ENCODE peak calls at places on chromosomes 16 and 17, in seven cellular contexts. One of them, this sample, is unnamed.

GRCh38 chr16:22764662-22765302 is 49.2 kb upstream of the HS3ST2 start:
- DNase-seq in stimulated activated CD8-positive, alpha-beta memory T cell treated with anti-CD3 and anti-CD28 coated beads, Interleukin-7, amount 100 ng/mL, for 4 hours: no peak
- DNase-seq in body of pancreas: no peak
- DNase-seq in NCI-H2081: no peak
- DNase-seq in HCT116: no peak
- DNase-seq in GM10248: no peak
- DNase-seq in activated T-helper 1 cell treated with anti-CD3 and anti-CD28 coated beads, Interleukin-12 subunit alpha, Interleukin-12 subunit beta, Interleukin-2, Interleukin-4 antibody, amounts not matched to agents 30 ng/mL and 10 ng/mL and 1 ng/mL, durations not matched to agents 14 hours and 24 hours and 36 hours: no peak
- DNase-seq in this sample: no peak

GRCh38 chr17:75877752-75878173 is 618 bp downstream of the TRIM47 start:
- DNase-seq in stimulated activated CD8-positive, alpha-beta memory T cell treated with anti-CD3 and anti-CD28 coated beads, Interleukin-7, amount 100 ng/mL, for 4 hours: no peak
- DNase-seq in body of pancreas: peak; percentile 71
- DNase-seq in NCI-H2081: peak; percentile 74
- DNase-seq in HCT116: no peak
- DNase-seq in GM10248: peak; percentile 73
- DNase-seq in activated T-helper 1 cell treated with anti-CD3 and anti-CD28 coated beads, Interleukin-12 subunit alpha, Interleukin-12 subunit beta, Interleukin-2, Interleukin-4 antibody, amounts not matched to agents 30 ng/mL and 10 ng/mL and 1 ng/mL, durations not matched to agents 14 hours and 24 hours and 36 hours: peak; percentile 71
- DNase-seq in this sample: peak; percentile 68

GRCh38 chr16:12646490-12647274 is 157.0 kb downstream of the CPPED1 start:
- DNase-seq in stimulated activated CD8-positive, alpha-beta memory T cell treated with anti-CD3 and anti-CD28 coated beads, Interleukin-7, amount 100 ng/mL, for 4 hours: no peak
- DNase-seq in body of pancreas: no peak
- DNase-seq in NCI-H2081: no peak
- DNase-seq in HCT116: no peak
- DNase-seq in GM10248: no peak
- DNase-seq in activated T-helper 1 cell treated with anti-CD3 and anti-CD28 coated beads, Interleukin-12 subunit alpha, Interleukin-12 subunit beta, Interleukin-2, Interleukin-4 antibody, amounts not matched to agents 30 ng/mL and 10 ng/mL and 1 ng/mL, durations not matched to agents 14 hours and 24 hours and 36 hours: peak; percentile 26
- DNase-seq in this sample: peak; percentile 14

GRCh38 chr17:42180922-42181850 is at the start of gene KCNH4:
- DNase-seq in stimulated activated CD8-positive, alpha-beta memory T cell treated with anti-CD3 and anti-CD28 coated beads, Interleukin-7, amount 100 ng/mL, for 4 hours: peak; percentile 83
- DNase-seq in body of pancreas: peak; percentile 69
- DNase-seq in NCI-H2081: peak; percentile 89
- DNase-seq in HCT116: peak; percentile 34
- DNase-seq in GM10248: peak; percentile 93
- DNase-seq in activated T-helper 1 cell treated with anti-CD3 and anti-CD28 coated beads, Interleukin-12 subunit alpha, Interleukin-12 subunit beta, Interleukin-2, Interleukin-4 antibody, amounts not matched to agents 30 ng/mL and 10 ng/mL and 1 ng/mL, durations not matched to agents 14 hours and 24 hours and 36 hours: peak; percentile 88
- DNase-seq in this sample: peak; percentile 52

GRCh38 chr16:23079683-23080221 is 69.5 kb downstream of the USP31 start:
- DNase-seq in stimulated activated CD8-positive, alpha-beta memory T cell treated with anti-CD3 and anti-CD28 coated beads, Interleukin-7, amount 100 ng/mL, for 4 hours: no peak
- DNase-seq in body of pancreas: no peak
- DNase-seq in NCI-H2081: peak; percentile 47
- DNase-seq in HCT116: no peak
- DNase-seq in GM10248: no peak
- DNase-seq in activated T-helper 1 cell treated with anti-CD3 and anti-CD28 coated beads, Interleukin-12 subunit alpha, Interleukin-12 subunit beta, Interleukin-2, Interleukin-4 antibody, amounts not matched to agents 30 ng/mL and 10 ng/mL and 1 ng/mL, durations not matched to agents 14 hours and 24 hours and 36 hours: no peak
- DNase-seq in this sample: no peak

GRCh38 chr17:336110-337021 is 16.2 kb downstream of the RPH3AL start:
- DNase-seq in stimulated activated CD8-positive, alpha-beta memory T cell treated with anti-CD3 and anti-CD28 coated beads, Interleukin-7, amount 100 ng/mL, for 4 hours: no peak
- DNase-seq in body of pancreas: peak; percentile 81
- DNase-seq in NCI-H2081: peak; percentile 28
- DNase-seq in HCT116: no peak
- DNase-seq in GM10248: no peak
- DNase-seq in activated T-helper 1 cell treated with anti-CD3 and anti-CD28 coated beads, Interleukin-12 subunit alpha, Interleukin-12 subunit beta, Interleukin-2, Interleukin-4 antibody, amounts not matched to agents 30 ng/mL and 10 ng/mL and 1 ng/mL, durations not matched to agents 14 hours and 24 hours and 36 hours: no peak
- DNase-seq in this sample: peak; percentile 44

GRCh38 chr16:74877706-74878105 is 103.1 kb upstream of the FA2H start:
- DNase-seq in stimulated activated CD8-positive, alpha-beta memory T cell treated with anti-CD3 and anti-CD28 coated beads, Interleukin-7, amount 100 ng/mL, for 4 hours: no peak
- DNase-seq in body of pancreas: no peak
- DNase-seq in NCI-H2081: no peak
- DNase-seq in HCT116: no peak
- DNase-seq in GM10248: no peak
- DNase-seq in activated T-helper 1 cell treated with anti-CD3 and anti-CD28 coated beads, Interleukin-12 subunit alpha, Interleukin-12 subunit beta, Interleukin-2, Interleukin-4 antibody, amounts not matched to agents 30 ng/mL and 10 ng/mL and 1 ng/mL, durations not matched to agents 14 hours and 24 hours and 36 hours: no peak
- DNase-seq in this sample: no peak

GRCh38 chr17:10477701-10478100 is 8.3 kb upstream of the MYH4 start:
- DNase-seq in stimulated activated CD8-positive, alpha-beta memory T cell treated with anti-CD3 and anti-CD28 coated beads, Interleukin-7, amount 100 ng/mL, for 4 hours: no peak
- DNase-seq in body of pancreas: no peak
- DNase-seq in NCI-H2081: no peak
- DNase-seq in HCT116: no peak
- DNase-seq in GM10248: no peak
- DNase-seq in activated T-helper 1 cell treated with anti-CD3 and anti-CD28 coated beads, Interleukin-12 subunit alpha, Interleukin-12 subunit beta, Interleukin-2, Interleukin-4 antibody, amounts not matched to agents 30 ng/mL and 10 ng/mL and 1 ng/mL, durations not matched to agents 14 hours and 24 hours and 36 hours: no peak
- DNase-seq in this sample: no peak

GRCh38 chr16:27699540-27699939 is 149.6 kb downstream of the KATNIP start:
- DNase-seq in stimulated activated CD8-positive, alpha-beta memory T cell treated with anti-CD3 and anti-CD28 coated beads, Interleukin-7, amount 100 ng/mL, for 4 hours: no peak
- DNase-seq in body of pancreas: no peak
- DNase-seq in NCI-H2081: no peak
- DNase-seq in HCT116: no peak
- DNase-seq in GM10248: no peak
- DNase-seq in activated T-helper 1 cell treated with anti-CD3 and anti-CD28 coated beads, Interleukin-12 subunit alpha, Interleukin-12 subunit beta, Interleukin-2, Interleukin-4 antibody, amounts not matched to agents 30 ng/mL and 10 ng/mL and 1 ng/mL, durations not matched to agents 14 hours and 24 hours and 36 hours: no peak
- DNase-seq in this sample: no peak

GRCh38 chr17:954431-955164 is 25.0 kb downstream of the NXN start:
- DNase-seq in stimulated activated CD8-positive, alpha-beta memory T cell treated with anti-CD3 and anti-CD28 coated beads, Interleukin-7, amount 100 ng/mL, for 4 hours: no peak
- DNase-seq in body of pancreas: no peak
- DNase-seq in NCI-H2081: no peak
- DNase-seq in HCT116: no peak
- DNase-seq in GM10248: no peak
- DNase-seq in activated T-helper 1 cell treated with anti-CD3 and anti-CD28 coated beads, Interleukin-12 subunit alpha, Interleukin-12 subunit beta, Interleukin-2, Interleukin-4 antibody, amounts not matched to agents 30 ng/mL and 10 ng/mL and 1 ng/mL, durations not matched to agents 14 hours and 24 hours and 36 hours: no peak
- DNase-seq in this sample: peak; percentile 53

GRCh38 chr16:19169081-19169639 is 1.1 kb downstream of the SYT17 start:
- DNase-seq in stimulated activated CD8-positive, alpha-beta memory T cell treated with anti-CD3 and anti-CD28 coated beads, Interleukin-7, amount 100 ng/mL, for 4 hours: no peak
- DNase-seq in body of pancreas: no peak
- DNase-seq in NCI-H2081: peak; percentile 5
- DNase-seq in HCT116: no peak
- DNase-seq in GM10248: no peak
- DNase-seq in activated T-helper 1 cell treated with anti-CD3 and anti-CD28 coated beads, Interleukin-12 subunit alpha, Interleukin-12 subunit beta, Interleukin-2, Interleukin-4 antibody, amounts not matched to agents 30 ng/mL and 10 ng/mL and 1 ng/mL, durations not matched to agents 14 hours and 24 hours and 36 hours: no peak
- DNase-seq in this sample: no peak

GRCh38 chr17:62030264-62030663 is 34.8 kb downstream of the MED13 start:
- DNase-seq in stimulated activated CD8-positive, alpha-beta memory T cell treated with anti-CD3 and anti-CD28 coated beads, Interleukin-7, amount 100 ng/mL, for 4 hours: no peak
- DNase-seq in body of pancreas: no peak
- DNase-seq in NCI-H2081: no peak
- DNase-seq in HCT116: no peak
- DNase-seq in GM10248: no peak
- DNase-seq in activated T-helper 1 cell treated with anti-CD3 and anti-CD28 coated beads, Interleukin-12 subunit alpha, Interleukin-12 subunit beta, Interleukin-2, Interleukin-4 antibody, amounts not matched to agents 30 ng/mL and 10 ng/mL and 1 ng/mL, durations not matched to agents 14 hours and 24 hours and 36 hours: no peak
- DNase-seq in this sample: no peak

GRCh38 chr16:30069575-30070462 is 4.3 kb downstream of the ALDOA start:
- DNase-seq in stimulated activated CD8-positive, alpha-beta memory T cell treated with anti-CD3 and anti-CD28 coated beads, Interleukin-7, amount 100 ng/mL, for 4 hours: no peak
- DNase-seq in body of pancreas: no peak
- DNase-seq in NCI-H2081: no peak
- DNase-seq in HCT116: no peak
- DNase-seq in GM10248: no peak
- DNase-seq in activated T-helper 1 cell treated with anti-CD3 and anti-CD28 coated beads, Interleukin-12 subunit alpha, Interleukin-12 subunit beta, Interleukin-2, Interleukin-4 antibody, amounts not matched to agents 30 ng/mL and 10 ng/mL and 1 ng/mL, durations not matched to agents 14 hours and 24 hours and 36 hours: no peak
- DNase-seq in this sample: peak; percentile 57

This sample was measured in uterus.